ENCODE peak calls at places on chromosome 7, in five cellular contexts. One of them, this sample, is unnamed.
A peak's percentile ranks its signal among the peaks of the same experiment; 100 is the strongest.

GRCh38 chr7:8491106-8491505 is 57.7 kb downstream of the NXPH1 start:
- DNase-seq in HEK293T: no peak
- DNase-seq in A549: no peak
- DNase-seq in GM12878: no peak
- DNase-seq in HepG2: no peak
- DNase-seq in this sample: no peak

GRCh38 chr7:107958764-107959526 is 44.0 kb downstream of the LAMB1 start:
- DNase-seq in GM12878: no peak
- DNase-seq in HepG2: no peak
- DNase-seq in HEK293T: no peak
- DNase-seq in A549: no peak
- DNase-seq in this sample: peak; percentile 90

GRCh38 chr7:115359119-115359518 is 437.2 kb downstream of the MDFIC start:
- DNase-seq in A549: no peak
- DNase-seq in HepG2: no peak
- DNase-seq in GM12878: no peak
- DNase-seq in HEK293T: no peak
- DNase-seq in this sample: no peak

GRCh38 chr7:19294629-19295028 is 149.4 kb upstream of the FERD3L start:
- DNase-seq in HepG2: no peak
- DNase-seq in GM12878: no peak
- DNase-seq in HEK293T: peak; percentile 14
- DNase-seq in A549: no peak
- DNase-seq in this sample: peak; percentile 18

GRCh38 chr7:108310351-108310750 is 145.9 kb downstream of the NRCAM start:
- DNase-seq in HEK293T: no peak
- DNase-seq in GM12878: no peak
- DNase-seq in HepG2: no peak
- DNase-seq in A549: no peak
- DNase-seq in this sample: no peak

GRCh38 chr7:1169409-1170368 is 9.7 kb upstream of the ZFAND2A start:
- DNase-seq in GM12878: peak; percentile 56
- DNase-seq in HEK293T: no peak
- DNase-seq in A549: peak; percentile 85
- DNase-seq in HepG2: peak; percentile 83
- DNase-seq in this sample: no peak

GRCh38 chr7:157138424-157139141 is at the start of gene UBE3C:
- DNase-seq in HEK293T: peak; percentile 99
- DNase-seq in GM12878: peak; percentile 59
- DNase-seq in A549: peak; percentile 95
- DNase-seq in HepG2: peak; percentile 74
- DNase-seq in this sample: peak; percentile 90

GRCh38 chr7:105477908-105478307 is 44.2 kb downstream of the PUS7 start:
- DNase-seq in HepG2: no peak
- DNase-seq in A549: no peak
- DNase-seq in GM12878: no peak
- DNase-seq in HEK293T: no peak
- DNase-seq in this sample: no peak

GRCh38 chr7:124032369-124033092 is at the start of gene TMEM229A:
- DNase-seq in GM12878: no peak
- DNase-seq in HepG2: no peak
- DNase-seq in A549: peak; percentile 22
- DNase-seq in HEK293T: peak; percentile 55
- DNase-seq in this sample: peak; percentile 28

GRCh38 chr7:83486957-83487356 is 162.0 kb downstream of the SEMA3E start:
- DNase-seq in A549: no peak
- DNase-seq in HepG2: no peak
- DNase-seq in GM12878: no peak
- DNase-seq in HEK293T: no peak
- DNase-seq in this sample: peak; percentile 21

GRCh38 chr7:8365499-8366110 is 67.8 kb upstream of the NXPH1 start:
- DNase-seq in A549: no peak
- DNase-seq in HEK293T: peak; percentile 20
- DNase-seq in HepG2: peak; percentile 37
- DNase-seq in GM12878: no peak
- DNase-seq in this sample: no peak

GRCh38 chr7:131110294-131111080 is 217.2 kb upstream of the MKLN1 start:
- DNase-seq in A549: no peak
- DNase-seq in HEK293T: no peak
- DNase-seq in GM12878: no peak
- DNase-seq in HepG2: no peak
- DNase-seq in this sample: peak; percentile 34

GRCh38 chr7:131108212-131108980 is 219.3 kb upstream of the MKLN1 start:
- DNase-seq in HepG2: no peak
- DNase-seq in GM12878: no peak
- DNase-seq in HEK293T: no peak
- DNase-seq in A549: no peak
- DNase-seq in this sample: peak; percentile 21

GRCh38 chr7:131109757-131110293 is 217.9 kb upstream of the MKLN1 start:
- DNase-seq in A549: peak; percentile 74
- DNase-seq in HEK293T: peak; percentile 54
- DNase-seq in GM12878: no peak
- DNase-seq in HepG2: peak; percentile 59
- DNase-seq in this sample: peak; percentile 78

GRCh38 chr7:131107343-131108211 is 220.1 kb upstream of the MKLN1 start:
- DNase-seq in A549: peak; percentile 80
- DNase-seq in HepG2: peak; percentile 83
- DNase-seq in HEK293T: peak; percentile 61
- DNase-seq in GM12878: no peak
- DNase-seq in this sample: peak; percentile 83

DNA sequence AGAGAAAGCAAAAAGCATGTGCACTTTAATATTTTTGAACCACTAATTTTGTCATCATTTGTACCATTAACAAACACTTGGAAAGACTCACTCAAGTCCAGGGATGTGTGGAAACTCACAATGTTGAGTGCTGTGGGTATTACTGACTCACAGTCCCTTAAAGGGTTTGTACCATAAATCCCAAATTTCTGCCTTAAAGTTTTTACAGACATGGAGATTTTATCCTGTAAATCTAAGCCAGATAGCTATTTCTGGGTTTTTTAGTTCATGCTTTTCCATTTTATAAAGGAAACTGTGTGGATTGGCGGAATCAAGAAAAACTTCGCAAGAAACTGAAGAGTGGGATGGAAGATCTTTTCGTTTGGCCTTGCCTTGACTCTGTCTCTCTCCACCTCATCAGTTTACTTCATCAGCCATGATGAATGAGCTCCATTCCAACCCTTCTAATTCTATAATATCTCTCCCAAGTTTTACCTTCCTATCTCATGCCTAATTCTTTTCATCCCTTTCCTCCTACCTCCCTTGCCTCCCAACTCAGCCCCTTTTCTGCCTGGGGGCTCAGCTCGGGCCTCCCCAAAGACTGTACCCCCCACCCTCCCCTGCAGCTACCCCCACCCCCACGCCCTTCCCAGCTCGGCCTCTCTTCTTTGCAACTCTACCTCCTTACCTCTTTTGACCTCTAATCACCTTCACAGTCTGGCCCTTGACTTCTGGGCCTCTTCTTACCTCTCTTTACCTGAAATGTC is 218.5 kb upstream of the MKLN1 start:
- DNase-seq in HEK293T: no peak
- DNase-seq in HepG2: no peak
- DNase-seq in A549: no peak
- DNase-seq in GM12878: no peak
- DNase-seq in this sample: peak; percentile 56
- TF ChIP-seq BHLHE40 in HEK293T: no peak
- TF ChIP-seq BHLHE40 in HepG2: no peak
- TF ChIP-seq BHLHE40 in A549: no peak
- TF ChIP-seq BHLHE40 in GM12878: no peak
- TF ChIP-seq BHLHE40 in this sample: no peak

GRCh38 chr7:100162874-100163533 is 4.5 kb upstream of the TRAPPC14 start:
- DNase-seq in A549: no peak
- DNase-seq in HEK293T: no peak
- DNase-seq in HepG2: no peak
- DNase-seq in GM12878: no peak
- DNase-seq in this sample: no peak
- TF ChIP-seq BHLHE40 in A549: no peak
- TF ChIP-seq BHLHE40 in HEK293T: no peak
- TF ChIP-seq BHLHE40 in HepG2: no peak
- TF ChIP-seq BHLHE40 in GM12878: no peak
- TF ChIP-seq BHLHE40 in this sample: no peak

GRCh38 chr7:80600046-80600445 is 38.4 kb upstream of the CD36 start:
- DNase-seq in HepG2: no peak
- DNase-seq in HEK293T: no peak
- DNase-seq in A549: no peak
- DNase-seq in GM12878: no peak
- DNase-seq in this sample: no peak
- TF ChIP-seq BHLHE40 in HepG2: no peak
- TF ChIP-seq BHLHE40 in HEK293T: no peak
- TF ChIP-seq BHLHE40 in A549: no peak
- TF ChIP-seq BHLHE40 in GM12878: no peak
- TF ChIP-seq BHLHE40 in this sample: no peak

GRCh38 chr7:104008107-104008506 is 18.6 kb upstream of the RELN start:
- DNase-seq in GM12878: no peak
- DNase-seq in HEK293T: no peak
- DNase-seq in A549: no peak
- DNase-seq in HepG2: no peak
- DNase-seq in this sample: no peak

GRCh38 chr7:104017001-104017400 is 27.5 kb upstream of the RELN start:
- DNase-seq in A549: no peak
- DNase-seq in GM12878: no peak
- DNase-seq in HEK293T: no peak
- DNase-seq in HepG2: no peak
- DNase-seq in this sample: no peak

GRCh38 chr7:104010052-104010909 is 20.8 kb upstream of the RELN start:
- DNase-seq in A549: no peak
- DNase-seq in HepG2: peak; percentile 81
- DNase-seq in GM12878: no peak
- DNase-seq in HEK293T: no peak
- DNase-seq in this sample: no peak

GRCh38 chr7:104011829-104012228 is 22.4 kb upstream of the RELN start:
- DNase-seq in HepG2: no peak
- DNase-seq in GM12878: no peak
- DNase-seq in A549: no peak
- DNase-seq in HEK293T: no peak
- DNase-seq in this sample: no peak

DNA sequence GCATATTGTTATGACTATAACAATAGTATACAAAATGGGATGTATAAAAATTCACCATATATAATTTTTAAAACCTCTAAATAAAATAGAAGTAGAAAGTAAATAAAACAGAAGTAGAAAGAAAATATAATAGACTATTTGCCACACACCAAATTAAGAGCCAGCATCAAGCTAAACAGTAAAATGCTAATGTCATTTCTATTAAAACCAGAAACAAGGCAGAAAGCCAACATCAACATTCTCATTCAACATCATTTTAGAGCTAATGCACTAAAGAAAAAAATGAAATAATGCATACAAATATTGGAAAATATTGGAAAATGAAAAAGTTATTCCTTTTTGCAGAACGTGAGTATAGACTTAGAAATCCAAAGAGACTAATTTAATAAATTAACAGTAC is 23.4 kb upstream of the RELN start:
- DNase-seq in HEK293T: no peak
- DNase-seq in HepG2: no peak
- DNase-seq in GM12878: no peak
- DNase-seq in A549: no peak
- DNase-seq in this sample: peak; percentile 2
- TF ChIP-seq BHLHE40 in HEK293T: no peak
- TF ChIP-seq BHLHE40 in HepG2: no peak
- TF ChIP-seq BHLHE40 in GM12878: no peak
- TF ChIP-seq BHLHE40 in A549: no peak
- TF ChIP-seq BHLHE40 in this sample: no peak